ENCODE peak calls at places on chromosome 13, in seven cellular contexts. U is colonic mucosa, Q is heart left ventricle, R is SK-N-SH, E is iPS DF 6.9, D is upper lobe of left lung, V is lung. G is an unnamed sample. For H3K4me1, the result is how much of the 10 kb centered on the place peaks cover.

GRCh38 chr13:87122551-87122950 is 548.6 kb upstream of the SLITRK5 start:
- DNase-seq in V (no peak), E (no peak), U (no peak), R (no peak), D (no peak), Q (no peak), G (no peak)

GRCh38 chr13:108225440-108225839 is 7.2 kb downstream of the ABHD13 start:
- DNase-seq in R (no peak), V (no peak), E (no peak), U (no peak), Q (no peak), D (no peak), G (no peak)

GRCh38 chr13:39282400-39282972 is 244.2 kb downstream of the NHLRC3 start:
- DNase-seq in Q (no peak), U (no peak), V (no peak), R (no peak), D (no peak), E (no peak), G (no peak)

GRCh38 chr13:26010487-26011207 is 41.2 kb downstream of the SHISA2 start:
- DNase-seq in R (no peak), E (no peak), D (no peak), V (no peak), U (no peak), Q (no peak), G (no peak)

GRCh38 chr13:39822437-39822836 is 167.0 kb downstream of the COG6 start:
- DNase-seq in Q (no peak), U (no peak), R (no peak), V (no peak), D (no peak), E (no peak), G (no peak)

GRCh38 chr13:94968040-94968756 is 255.9 kb upstream of the SOX21 start:
- DNase-seq in U (no peak), D (no peak), V (no peak), R (peak), Q (no peak), E (no peak), G (no peak)

GRCh38 chr13:109654341-109655205 is 131.8 kb downstream of the IRS2 start:
- DNase-seq in V (no peak), E (no peak), D (no peak), R (no peak), U (no peak), Q (no peak), G (no peak)

GRCh38 chr13:41554626-41555386 is 97.5 kb downstream of the RGCC start:
- DNase-seq in Q (no peak), E (no peak), R (no peak), V (no peak), D (no peak), U (no peak), G (no peak)

GRCh38 chr13:40149611-40150283 is 494.3 kb downstream of the COG6 start:
- DNase-seq in V (no peak), U (no peak), E (no peak), R (no peak), Q (no peak), D (peak), G (peak)

GRCh38 chr13:113775451-113776145 is 16.6 kb downstream of the TMEM255B start:
- DNase-seq in V (no peak), U (no peak), D (no peak), Q (no peak), E (no peak), R (no peak), G (no peak)

GRCh38 chr13:92355213-92355612 is 871.4 kb upstream of the GPC6 start:
- DNase-seq in E (peak), Q (no peak), U (peak), V (no peak), R (peak), D (no peak), G (no peak)

GRCh38 chr13:46392967-46393366 is 5.9 kb upstream of the RUBCNL start:
- DNase-seq in Q (no peak), E (no peak), R (no peak), D (no peak), V (no peak), U (no peak), G (no peak)

GRCh38 chr13:76397413-76397812 is 488.8 kb downstream of the KCTD12 start:
- DNase-seq in U (no peak), E (no peak), R (no peak), D (no peak), Q (no peak), V (no peak), G (no peak)

GRCh38 chr13:93861818-93862217 is 617.7 kb downstream of the DCT start:
- DNase-seq in D (no peak), E (no peak), V (no peak), R (no peak), U (no peak), Q (no peak), G (peak)

GRCh38 chr13:98576215-98576945 is 527 bp downstream of the STK24 start:
- DNase-seq in U (peak), Q (peak), V (peak), D (peak), R (peak), E (no peak), G (peak)

GRCh38 chr13:99384468-99384867 is 77.3 kb upstream of the GPR183 start:
- DNase-seq in V (no peak), R (no peak), E (no peak), U (no peak), D (no peak), Q (no peak), G (peak)

GRCh38 chr13:35347679-35348205 is 128.7 kb downstream of the MAB21L1 start:
- DNase-seq in E (no peak), D (no peak), Q (no peak), U (no peak), V (no peak), R (no peak), G (no peak)

GRCh38 chr13:51684076-51684475 is 99.8 kb downstream of the WDFY2 start:
- DNase-seq in Q (no peak), U (no peak), V (no peak), D (no peak), E (no peak), R (no peak), G (no peak)

GRCh38 chr13:103030776-103031175 is 35.4 kb downstream of the SLC10A2 start:
- DNase-seq in R (no peak), Q (no peak), D (no peak), V (no peak), U (no peak), E (no peak), G (no peak)

GRCh38 chr13:49448753-49449152 is 4.7 kb downstream of the SETDB2 start:
- DNase-seq in D (no peak), V (no peak), Q (no peak), R (no peak), U (no peak), E (no peak), G (no peak)

GRCh38 chr13:80086304-80086721 is 254.6 kb downstream of the SPRY2 start:
- DNase-seq in U (peak), D (no peak), Q (no peak), R (no peak), V (no peak), E (no peak), G (no peak)

DNA sequence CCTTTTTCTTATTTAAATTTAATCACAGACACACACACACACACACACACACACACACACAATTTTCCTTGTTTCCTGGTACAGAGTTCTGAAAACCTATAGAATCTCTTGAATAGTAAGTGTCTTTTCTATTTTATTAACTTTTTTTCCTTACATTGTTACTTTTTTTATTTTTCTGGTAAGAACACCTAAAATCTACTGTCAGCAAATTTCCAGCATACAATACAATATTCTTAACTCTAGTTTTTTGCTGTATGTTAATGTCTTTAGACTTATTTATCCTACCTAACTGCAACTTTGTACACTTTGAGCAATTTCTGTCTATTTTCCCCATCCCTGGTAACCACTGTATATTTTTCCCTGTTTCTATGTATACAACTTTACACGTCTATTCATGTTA is 1179.8 kb downstream of the SLITRK1 start:
- DNase-seq in Q (no peak), D (no peak), V (no peak), E (no peak), R (no peak), U (no peak), G (no peak)
- H3K4me1 ChIP-seq in Q (under half), D (under half), V (under half), E (under half), R (under half), U (under half), G (under half)

GRCh38 chr13:31922724-31923123 is 108.8 kb upstream of the FRY start:
- DNase-seq in Q (no peak), V (no peak), E (no peak), D (no peak), U (no peak), R (no peak), G (no peak)
- H3K4me1 ChIP-seq in Q (under half), V (under half), E (under half), D (under half), U (under half), R (under half), G (under half)

GRCh38 chr13:20425819-20426219 is 99.8 kb downstream of the CRYL1 start:
- DNase-seq in R (peak), U (no peak), E (no peak), V (no peak), D (no peak), Q (no peak), G (no peak)

GRCh38 chr13:20422362-20422761 is 103.3 kb downstream of the CRYL1 start:
- DNase-seq in E (no peak), U (no peak), V (no peak), D (no peak), Q (no peak), R (no peak), G (no peak)

GRCh38 chr13:20424559-20424852 is 101.2 kb downstream of the CRYL1 start:
- DNase-seq in E (no peak), D (no peak), R (no peak), V (no peak), U (no peak), Q (no peak), G (no peak)

GRCh38 chr13:20426766-20427448 is 98.8 kb downstream of the CRYL1 start:
- DNase-seq in E (no peak), R (no peak), V (no peak), Q (no peak), D (no peak), U (no peak), G (no peak)

GRCh38 chr13:20424959-20425358 is 100.7 kb downstream of the CRYL1 start:
- DNase-seq in U (no peak), E (no peak), V (no peak), R (no peak), Q (no peak), D (no peak), G (no peak)
- H3K4me1 ChIP-seq in U (under half), E (under half), V (under half), R (under half), Q (under half), D (under half), G (under half)

DNA sequence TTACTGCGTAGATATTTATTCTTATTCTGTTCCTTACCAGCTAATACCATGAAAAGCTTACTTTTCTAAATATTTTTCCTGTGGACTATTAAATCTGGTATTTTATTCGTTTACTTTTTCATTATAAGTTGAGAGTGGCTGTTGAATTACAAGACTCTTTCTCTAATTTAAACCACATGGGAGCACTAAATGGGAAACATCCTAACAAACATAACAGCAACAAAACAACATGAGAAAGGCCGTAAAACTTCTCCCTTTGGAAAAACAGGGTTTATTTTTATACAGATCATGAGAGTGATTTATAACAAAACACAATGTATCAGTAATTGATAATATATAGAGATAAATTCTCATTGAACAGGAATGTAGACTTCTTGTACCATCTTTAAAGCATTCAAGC is 1592.1 kb downstream of the EFNB2 start:
- DNase-seq in V (no peak), E (no peak), D (no peak), U (no peak), R (no peak), Q (no peak), G (no peak)
- H3K4me1 ChIP-seq in V (under half), E (under half), D (under half), U (under half), R (under half), Q (under half), G (under half)

DNA sequence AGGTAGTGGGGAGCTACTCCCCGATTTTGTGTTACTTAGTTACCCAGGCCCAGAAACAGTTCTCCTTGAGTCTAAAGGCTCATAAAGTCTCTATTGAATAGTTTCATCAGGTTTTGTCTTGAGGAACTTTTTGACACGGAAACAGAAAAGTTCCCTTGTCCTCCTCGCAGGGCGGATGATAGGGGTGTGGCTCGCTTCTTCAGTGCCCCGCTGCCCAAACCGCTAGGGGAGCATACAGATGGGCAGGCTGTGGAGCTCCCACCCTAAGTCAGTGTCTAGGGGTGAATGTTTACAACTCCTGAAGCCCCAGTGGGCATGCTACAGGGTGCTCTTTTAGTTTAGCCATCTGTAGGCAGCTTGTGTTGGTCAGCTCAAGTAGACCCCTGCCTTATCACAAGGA is 33.5 kb upstream of the SGCG start:
- DNase-seq in E (no peak), V (no peak), Q (no peak), R (no peak), D (no peak), U (no peak), G (no peak)
- H3K4me1 ChIP-seq in E (under half), V (under half), Q (under half), R (under half), D (under half), U (under half), G (under half)

DNA sequence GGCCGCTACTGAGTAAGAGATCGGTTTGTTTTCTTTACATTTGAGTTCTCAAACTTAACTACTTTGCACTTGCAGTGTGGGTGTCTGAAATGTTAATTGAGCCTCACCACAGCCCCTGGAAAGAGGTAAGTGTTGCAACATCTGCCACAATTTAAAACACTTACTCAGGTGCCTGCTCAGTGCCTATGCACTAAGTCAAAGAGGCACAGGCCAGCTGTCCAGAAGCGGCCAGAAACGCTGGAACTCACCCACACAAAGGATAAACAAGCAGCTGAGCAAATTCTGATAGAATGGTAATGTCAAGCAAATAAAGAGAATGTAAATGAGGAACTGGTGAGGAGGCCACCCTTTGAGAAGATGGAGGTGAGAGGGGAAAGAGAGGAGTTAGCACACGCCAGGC is 67.8 kb upstream of the SERP2 start:
- DNase-seq in V (no peak), E (no peak), R (no peak), Q (no peak), D (no peak), U (no peak), G (no peak)
- H3K4me1 ChIP-seq in V (under half), E (under half), R (under half), Q (under half), D (under half), U (under half), G (under half)

DNA sequence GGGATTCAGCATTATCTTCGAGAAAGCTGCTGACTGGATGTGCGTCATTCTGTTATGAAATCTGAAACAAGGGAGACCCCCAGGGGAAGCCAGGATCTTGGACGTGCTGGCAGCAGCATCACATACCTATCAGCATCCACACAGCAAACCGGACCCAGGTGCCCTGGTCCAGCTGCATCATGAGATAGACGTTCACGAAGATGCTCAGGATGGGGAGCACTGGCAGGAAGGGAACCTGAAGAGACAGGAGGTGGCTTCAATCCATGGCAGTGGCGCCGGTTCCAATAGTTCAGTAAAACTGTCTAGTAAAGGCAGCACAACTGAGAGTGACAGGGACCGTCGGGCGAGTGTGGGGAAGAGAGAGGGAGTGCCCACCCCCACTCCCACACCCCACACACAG is 79.5 kb downstream of the SLC7A1 start:
- DNase-seq in E (no peak), V (no peak), R (no peak), U (no peak), D (no peak), Q (no peak), G (no peak)
- H3K4me1 ChIP-seq in E (under half), V (under half), R (under half), U (under half), D (under half), Q (under half), G (under half)

G was measured in right cardiac atrium.